ENCODE peak calls at places on chromosomes 16 and 17, in eight cellular contexts. Y, U, H, X, O, D, W and A are unnamed samples.

GRCh38 chr17:42775534-42776098 is 2.4 kb downstream of the VPS25 start:
- DNase-seq in U (no peak), O (no peak), D (no peak), Y (no peak), H (no peak), W (no peak), X (no peak), A (no peak)

GRCh38 chr16:85750827-85751641 is at the start of gene C16orf74:
- DNase-seq in U (peak; percentile 31), X (no peak), O (no peak), Y (peak; percentile 77), W (peak; percentile 31), D (peak; percentile 41), H (peak; percentile 26), A (peak; percentile 82)

GRCh38 chr17:74502866-74503265 is 28.4 kb downstream of the CD300LB start:
- DNase-seq in O (no peak), U (no peak), W (no peak), D (no peak), H (no peak), X (no peak), Y (no peak), A (no peak)

GRCh38 chr17:17685775-17686291 is 4.6 kb downstream of the RAI1 start:
- DNase-seq in W (no peak), D (peak; percentile 79), Y (no peak), H (no peak), X (no peak), O (peak; percentile 60), U (peak; percentile 68), A (peak; percentile 84)

GRCh38 chr16:82636958-82637357 is 10.2 kb downstream of the CDH13 start:
- DNase-seq in U (no peak), W (no peak), H (no peak), O (no peak), Y (no peak), D (no peak), X (no peak), A (no peak)

GRCh38 chr17:21061971-21062526 is 19.2 kb upstream of the USP22 start:
- DNase-seq in U (no peak), O (no peak), W (no peak), Y (no peak), X (no peak), D (no peak), H (no peak), A (no peak)

GRCh38 chr16:22229881-22230280 is 23.8 kb downstream of the EEF2K start:
- DNase-seq in W (no peak), H (no peak), O (no peak), D (no peak), X (no peak), Y (no peak), U (no peak), A (no peak)

GRCh38 chr16:88783391-88784073 is 1.5 kb downstream of the PIEZO1 start:
- DNase-seq in Y (peak; percentile 80), W (no peak), H (no peak), O (no peak), X (no peak), D (no peak), U (no peak), A (no peak)

GRCh38 chr17:57956311-57957119 is 1.3 kb upstream of the CUEDC1 start:
- DNase-seq in W (no peak), Y (no peak), O (no peak), U (no peak), H (no peak), D (peak; percentile 13), X (no peak), A (no peak)
- TF ChIP-seq POLR2A in W (no peak), Y (no peak), O (no peak), U (no peak), H (no peak), D (no peak), X (no peak), A (no peak)

GRCh38 chr16:75644240-75645012 is 3.0 kb downstream of the KARS1 start:
- DNase-seq in Y (no peak), O (no peak), W (no peak), X (no peak), D (no peak), U (no peak), H (no peak), A (no peak)

GRCh38 chr16:75647138-75647491 is 350 bp downstream of the KARS1 start:
- DNase-seq in H (no peak), D (no peak), W (no peak), X (no peak), U (no peak), Y (no peak), O (no peak), A (no peak)

GRCh38 chr16:75647492-75648264 is at the start of the genes KARS1 and TERF2IP:
- DNase-seq in O (peak; percentile 82), W (peak; percentile 91), D (peak; percentile 93), H (peak; percentile 94), U (peak; percentile 97), X (peak; percentile 98), Y (peak; percentile 95), A (peak; percentile 88)

GRCh38 chr16:75653926-75654325 is 6.4 kb downstream of the TERF2IP start:
- DNase-seq in H (no peak), X (no peak), Y (no peak), O (no peak), D (no peak), W (no peak), U (no peak), A (no peak)

DNA sequence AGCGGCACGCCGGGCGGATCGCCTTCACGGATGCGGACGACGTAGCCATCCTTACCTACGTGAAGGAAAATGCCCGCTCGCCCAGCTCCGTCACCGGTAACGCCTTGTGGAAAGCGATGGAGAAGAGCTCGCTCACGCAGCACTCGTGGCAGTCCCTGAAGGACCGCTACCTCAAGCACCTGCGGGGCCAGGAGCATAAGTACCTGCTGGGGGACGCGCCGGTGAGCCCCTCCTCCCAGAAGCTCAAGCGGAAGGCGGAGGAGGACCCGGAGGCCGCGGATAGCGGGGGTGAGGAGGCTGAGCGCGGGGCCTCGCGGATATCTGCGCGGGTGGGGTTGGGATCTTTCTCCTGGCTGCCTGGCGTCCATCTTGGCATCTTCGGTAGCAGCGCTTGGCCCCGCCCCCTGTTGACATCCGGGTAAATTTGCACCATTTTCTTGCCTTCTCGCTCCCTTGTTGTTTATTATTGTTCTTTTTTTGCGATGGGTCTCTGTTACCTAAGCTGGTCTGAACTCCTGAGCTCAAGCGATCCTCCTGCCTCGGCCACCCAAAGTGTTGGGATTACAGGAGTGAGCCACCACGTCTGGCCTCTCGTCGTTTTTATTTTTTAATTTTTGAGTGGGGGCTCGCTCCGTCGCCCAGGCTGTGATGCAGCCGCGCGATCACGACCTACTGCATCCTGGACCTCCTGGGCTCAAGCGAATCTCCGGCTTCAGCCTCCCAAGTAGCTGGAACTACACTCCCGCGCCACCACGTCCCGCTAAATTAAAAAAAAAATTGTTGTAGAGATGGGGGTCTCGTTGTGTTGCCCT is 898 bp downstream of the TERF2IP start:
- DNase-seq in H (peak; percentile 78), D (peak; percentile 85), X (peak; percentile 98), Y (peak; percentile 84), O (peak; percentile 48), W (peak; percentile 79), U (peak; percentile 92), A (peak; percentile 58)
- TF ChIP-seq POLR2A in H (peak; percentile 52), D (peak; percentile 43), X (no peak), Y (no peak), O (no peak), W (no peak), U (no peak), A (peak; percentile 42)

DNA sequence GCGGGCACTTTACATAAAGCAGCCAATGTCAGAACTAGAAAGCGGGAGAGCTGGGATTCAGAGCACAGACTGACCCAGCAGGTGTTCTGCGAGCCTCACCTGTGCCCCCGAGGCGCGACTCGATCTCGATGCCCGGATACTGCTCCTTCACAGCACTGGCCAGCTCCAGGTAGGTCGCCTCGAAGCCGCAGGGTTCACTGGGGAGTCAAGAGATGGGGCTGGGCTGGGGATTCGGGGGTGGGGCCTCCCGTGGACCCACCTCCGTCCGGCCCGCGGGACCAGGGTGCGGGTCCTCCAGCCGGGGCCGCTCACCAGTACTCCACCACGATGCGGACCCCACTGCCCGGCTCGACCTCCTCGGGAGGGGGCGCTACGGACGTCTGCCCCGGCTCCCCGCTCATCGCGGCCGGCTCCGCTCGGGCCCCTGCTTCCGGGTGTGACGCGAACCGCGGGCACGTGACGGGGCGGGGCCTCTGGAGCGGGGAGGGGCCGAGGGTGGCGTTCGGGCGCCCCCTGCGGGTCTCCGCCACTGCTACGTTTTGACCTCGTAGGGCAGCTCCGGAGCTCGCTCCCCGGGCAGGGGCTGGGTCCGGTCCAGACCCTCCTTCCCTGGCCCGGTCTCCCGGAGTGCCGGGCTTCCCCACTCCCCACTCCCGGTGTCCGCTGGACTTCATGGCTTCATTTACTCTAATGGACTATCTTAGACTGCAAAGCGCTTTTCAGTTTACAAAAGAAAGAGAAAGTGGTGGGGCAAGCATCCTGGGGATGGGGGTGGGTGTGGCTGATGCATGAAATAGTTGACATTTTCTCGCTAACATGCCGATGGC is at the start of gene MIEN1:
- DNase-seq in U (peak; percentile 94), X (peak; percentile 98), Y (peak; percentile 93), D (peak; percentile 94), O (peak; percentile 64), H (peak; percentile 91), W (peak; percentile 88), A (peak; percentile 91)
- TF ChIP-seq POLR2A in U (no peak), X (peak; percentile 52), Y (peak; percentile 80), D (peak; percentile 71), O (peak; percentile 55), H (peak; percentile 33), W (peak; percentile 80), A (peak; percentile 77)

GRCh38 chr17:57955183-57955952 is at the start of gene CUEDC1:
- DNase-seq in O (no peak), X (peak; percentile 94), H (peak; percentile 84), D (peak; percentile 81), Y (peak; percentile 84), W (peak; percentile 73), U (peak; percentile 68), A (peak; percentile 84)

GRCh38 chr17:57957120-57957850 is 2.1 kb upstream of the CUEDC1 start:
- DNase-seq in X (peak; percentile 56), U (no peak), W (no peak), Y (peak; percentile 33), H (no peak), D (peak; percentile 16), O (no peak), A (no peak)

GRCh38 chr17:57953219-57953618 is 2.0 kb downstream of the CUEDC1 start:
- DNase-seq in X (no peak), D (no peak), Y (peak; percentile 68), O (no peak), W (no peak), H (no peak), U (no peak), A (no peak)

GRCh38 chr17:57953703-57954420 is 1.4 kb downstream of the CUEDC1 start:
- DNase-seq in O (no peak), W (no peak), H (no peak), Y (no peak), U (no peak), X (no peak), D (no peak), A (no peak)

GRCh38 chr17:57954421-57955182 is 610 bp downstream of the CUEDC1 start:
- DNase-seq in Y (peak; percentile 63), O (no peak), H (peak; percentile 83), X (peak; percentile 96), W (peak; percentile 61), D (peak; percentile 68), U (peak; percentile 60), A (peak; percentile 88)
- TF ChIP-seq POLR2A in Y (no peak), O (no peak), H (peak; percentile 16), X (no peak), W (peak; percentile 30), D (peak; percentile 62), U (no peak), A (peak; percentile 55)